ENCODE peak calls at places on chromosomes 1 and 21, in six cellular contexts. One of them, this sample, is unnamed.

GRCh38 chr21:46060596-46061061 is 37.3 kb upstream of the COL6A2 start:
- DNase-seq in glutamatergic neuron: no peak
- DNase-seq in MM.1S: no peak
- DNase-seq in mucosa of descending colon: peak; percentile 58
- DNase-seq in prostate gland: no peak
- DNase-seq in fibroblast of mammary gland: peak; percentile 100
- DNase-seq in this sample: no peak

GRCh38 chr1:69421286-69421685 is 146.4 kb upstream of the LRRC7 start:
- DNase-seq in glutamatergic neuron: no peak
- DNase-seq in MM.1S: no peak
- DNase-seq in mucosa of descending colon: no peak
- DNase-seq in prostate gland: no peak
- DNase-seq in fibroblast of mammary gland: no peak
- DNase-seq in this sample: no peak

GRCh38 chr1:205458777-205459566 is 3.1 kb upstream of the BLACAT1 start:
- DNase-seq in glutamatergic neuron: no peak
- DNase-seq in MM.1S: peak; percentile 66
- DNase-seq in mucosa of descending colon: no peak
- DNase-seq in prostate gland: no peak
- DNase-seq in fibroblast of mammary gland: peak; percentile 48
- DNase-seq in this sample: no peak

GRCh38 chr21:44556879-44557278 is 1.7 kb downstream of the KRTAP10-3 start:
- DNase-seq in glutamatergic neuron: no peak
- DNase-seq in MM.1S: no peak
- DNase-seq in mucosa of descending colon: no peak
- DNase-seq in prostate gland: no peak
- DNase-seq in fibroblast of mammary gland: no peak
- DNase-seq in this sample: no peak

GRCh38 chr1:86596253-86596652 is 49.4 kb downstream of the CLCA4 start:
- DNase-seq in glutamatergic neuron: no peak
- DNase-seq in MM.1S: no peak
- DNase-seq in mucosa of descending colon: no peak
- DNase-seq in prostate gland: no peak
- DNase-seq in fibroblast of mammary gland: no peak
- DNase-seq in this sample: no peak

GRCh38 chr1:184789899-184790298 is 35.2 kb upstream of the EDEM3 start:
- DNase-seq in glutamatergic neuron: no peak
- DNase-seq in MM.1S: no peak
- DNase-seq in mucosa of descending colon: no peak
- DNase-seq in prostate gland: no peak
- DNase-seq in fibroblast of mammary gland: peak; percentile 86
- DNase-seq in this sample: no peak

GRCh38 chr1:170670751-170671628 is 7.1 kb downstream of the PRRX1 start:
- DNase-seq in glutamatergic neuron: peak; percentile 88
- DNase-seq in MM.1S: no peak
- DNase-seq in mucosa of descending colon: peak; percentile 59
- DNase-seq in prostate gland: no peak
- DNase-seq in fibroblast of mammary gland: peak; percentile 70
- DNase-seq in this sample: no peak

GRCh38 chr1:191707288-191707687 is 451.0 kb upstream of the RGS18 start:
- DNase-seq in glutamatergic neuron: no peak
- DNase-seq in MM.1S: no peak
- DNase-seq in mucosa of descending colon: no peak
- DNase-seq in prostate gland: no peak
- DNase-seq in fibroblast of mammary gland: peak; percentile 2
- DNase-seq in this sample: no peak

GRCh38 chr1:85372683-85373446 is 92.1 kb downstream of the DDAH1 start:
- DNase-seq in glutamatergic neuron: no peak
- DNase-seq in MM.1S: no peak
- DNase-seq in mucosa of descending colon: no peak
- DNase-seq in prostate gland: peak; percentile 22
- DNase-seq in fibroblast of mammary gland: peak; percentile 41
- DNase-seq in this sample: no peak

GRCh38 chr1:108053291-108054023 is 88.5 kb upstream of the VAV3 start:
- DNase-seq in glutamatergic neuron: no peak
- DNase-seq in MM.1S: no peak
- DNase-seq in mucosa of descending colon: no peak
- DNase-seq in prostate gland: no peak
- DNase-seq in fibroblast of mammary gland: peak; percentile 92
- DNase-seq in this sample: no peak

GRCh38 chr1:200895448-200895799 is 724 bp downstream of the INAVA start:
- DNase-seq in glutamatergic neuron: no peak
- DNase-seq in MM.1S: no peak
- DNase-seq in mucosa of descending colon: no peak
- DNase-seq in prostate gland: no peak
- DNase-seq in fibroblast of mammary gland: no peak
- DNase-seq in this sample: no peak

GRCh38 chr1:38500891-38501290 is 358.7 kb downstream of the RRAGC start:
- DNase-seq in glutamatergic neuron: no peak
- DNase-seq in MM.1S: no peak
- DNase-seq in mucosa of descending colon: no peak
- DNase-seq in prostate gland: no peak
- DNase-seq in fibroblast of mammary gland: no peak
- DNase-seq in this sample: no peak

GRCh38 chr1:38505950-38506349 is 353.6 kb downstream of the RRAGC start:
- DNase-seq in glutamatergic neuron: no peak
- DNase-seq in MM.1S: no peak
- DNase-seq in mucosa of descending colon: no peak
- DNase-seq in prostate gland: no peak
- DNase-seq in fibroblast of mammary gland: no peak
- DNase-seq in this sample: no peak

GRCh38 chr1:38507563-38507962 is 352.0 kb downstream of the RRAGC start:
- DNase-seq in glutamatergic neuron: no peak
- DNase-seq in MM.1S: no peak
- DNase-seq in mucosa of descending colon: no peak
- DNase-seq in prostate gland: no peak
- DNase-seq in fibroblast of mammary gland: no peak
- DNase-seq in this sample: no peak

GRCh38 chr1:38500352-38500751 is 359.2 kb downstream of the RRAGC start:
- DNase-seq in glutamatergic neuron: peak; percentile 31
- DNase-seq in MM.1S: no peak
- DNase-seq in mucosa of descending colon: no peak
- DNase-seq in prostate gland: no peak
- DNase-seq in fibroblast of mammary gland: no peak
- DNase-seq in this sample: no peak

GRCh38 chr1:38502772-38503171 is 356.8 kb downstream of the RRAGC start:
- DNase-seq in glutamatergic neuron: peak; percentile 62
- DNase-seq in MM.1S: no peak
- DNase-seq in mucosa of descending colon: no peak
- DNase-seq in prostate gland: no peak
- DNase-seq in fibroblast of mammary gland: no peak
- DNase-seq in this sample: no peak
- TF ChIP-seq CTCF in glutamatergic neuron: no peak
- TF ChIP-seq CTCF in MM.1S: peak; percentile 24
- TF ChIP-seq CTCF in mucosa of descending colon: no peak
- TF ChIP-seq CTCF in prostate gland: no peak
- TF ChIP-seq CTCF in fibroblast of mammary gland: no peak
- TF ChIP-seq CTCF in this sample: peak; percentile 26

DNA sequence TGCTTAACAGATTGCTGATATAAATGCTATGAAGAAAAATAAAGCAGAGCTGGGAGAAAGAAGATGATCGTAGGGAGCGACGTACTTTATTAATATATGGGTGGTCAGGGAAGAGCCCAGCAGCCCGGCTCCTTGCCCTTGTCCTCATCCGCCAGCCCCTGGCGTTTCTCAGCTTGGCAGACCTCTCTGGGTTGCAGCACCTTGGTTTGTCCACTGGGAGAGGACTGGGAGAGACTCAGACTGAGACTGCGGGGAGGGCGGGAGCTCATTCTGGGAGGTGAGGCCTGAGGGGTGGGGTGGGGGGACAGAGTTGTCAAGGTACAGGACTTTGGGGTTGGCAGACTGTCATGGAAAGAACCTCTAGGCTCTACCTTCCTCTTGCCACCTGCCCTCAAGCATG is 3.3 kb upstream of the S100A3 start:
- DNase-seq in glutamatergic neuron: no peak
- DNase-seq in MM.1S: no peak
- DNase-seq in mucosa of descending colon: no peak
- DNase-seq in prostate gland: no peak
- DNase-seq in fibroblast of mammary gland: no peak
- DNase-seq in this sample: no peak
- TF ChIP-seq CTCF in glutamatergic neuron: no peak
- TF ChIP-seq CTCF in MM.1S: no peak
- TF ChIP-seq CTCF in mucosa of descending colon: no peak
- TF ChIP-seq CTCF in prostate gland: no peak
- TF ChIP-seq CTCF in fibroblast of mammary gland: no peak
- TF ChIP-seq CTCF in this sample: no peak

GRCh38 chr21:32383812-32384211 is 9.0 kb downstream of the URB1 start:
- DNase-seq in glutamatergic neuron: no peak
- DNase-seq in MM.1S: no peak
- DNase-seq in mucosa of descending colon: no peak
- DNase-seq in prostate gland: no peak
- DNase-seq in fibroblast of mammary gland: no peak
- DNase-seq in this sample: no peak
- TF ChIP-seq CTCF in glutamatergic neuron: no peak
- TF ChIP-seq CTCF in MM.1S: peak; percentile 5
- TF ChIP-seq CTCF in mucosa of descending colon: no peak
- TF ChIP-seq CTCF in prostate gland: no peak
- TF ChIP-seq CTCF in fibroblast of mammary gland: no peak
- TF ChIP-seq CTCF in this sample: no peak

GRCh38 chr1:161305872-161306519 is 3.8 kb downstream of the MPZ start:
- DNase-seq in glutamatergic neuron: peak; percentile 76
- DNase-seq in MM.1S: peak; percentile 77
- DNase-seq in mucosa of descending colon: peak; percentile 93
- DNase-seq in prostate gland: peak; percentile 83
- DNase-seq in fibroblast of mammary gland: peak; percentile 52
- DNase-seq in this sample: peak; percentile 66
- TF ChIP-seq CTCF in glutamatergic neuron: no peak
- TF ChIP-seq CTCF in MM.1S: peak; percentile 55
- TF ChIP-seq CTCF in mucosa of descending colon: peak; percentile 28
- TF ChIP-seq CTCF in prostate gland: no peak
- TF ChIP-seq CTCF in fibroblast of mammary gland: peak; percentile 28
- TF ChIP-seq CTCF in this sample: no peak

DNA sequence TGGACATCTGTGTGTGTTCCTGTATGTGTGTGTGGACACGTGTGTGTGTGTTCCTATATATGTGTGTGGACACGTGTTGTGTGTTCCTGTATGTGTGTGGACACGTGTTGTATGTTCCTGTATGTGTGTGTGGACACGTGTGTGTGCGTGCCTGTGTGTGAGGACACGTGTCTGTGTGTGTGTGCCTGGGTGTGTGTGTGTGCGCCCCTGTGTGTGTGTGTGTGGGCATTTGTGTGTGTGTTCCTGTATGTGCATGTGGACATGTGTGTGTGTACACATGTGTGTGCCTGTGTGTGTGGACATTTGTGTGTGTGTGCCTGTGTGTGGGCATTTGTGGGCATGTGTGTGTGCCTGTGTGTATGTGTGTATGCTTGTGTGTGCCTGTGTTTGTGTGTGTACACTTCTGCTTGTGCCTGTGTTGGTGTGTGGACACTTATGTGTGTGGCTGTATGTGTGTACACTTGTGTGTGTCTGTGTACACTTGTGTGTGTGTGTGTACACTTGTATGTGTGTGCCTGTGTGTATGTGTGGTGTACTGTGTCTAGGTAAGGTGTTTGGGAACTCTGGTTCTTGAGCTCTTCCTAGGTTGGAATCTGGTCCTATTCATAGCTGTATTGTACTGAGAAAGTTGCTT is 3.7 kb upstream of the IGSF21 start:
- DNase-seq in glutamatergic neuron: no peak
- DNase-seq in MM.1S: no peak
- DNase-seq in mucosa of descending colon: no peak
- DNase-seq in prostate gland: no peak
- DNase-seq in fibroblast of mammary gland: no peak
- DNase-seq in this sample: no peak
- TF ChIP-seq CTCF in glutamatergic neuron: no peak
- TF ChIP-seq CTCF in MM.1S: no peak
- TF ChIP-seq CTCF in mucosa of descending colon: no peak
- TF ChIP-seq CTCF in prostate gland: no peak
- TF ChIP-seq CTCF in fibroblast of mammary gland: no peak
- TF ChIP-seq CTCF in this sample: no peak

GRCh38 chr1:62294211-62294610 is 25.0 kb downstream of the KANK4 start:
- DNase-seq in glutamatergic neuron: no peak
- DNase-seq in MM.1S: no peak
- DNase-seq in mucosa of descending colon: no peak
- DNase-seq in prostate gland: no peak
- DNase-seq in fibroblast of mammary gland: peak; percentile 5
- DNase-seq in this sample: no peak
- TF ChIP-seq CTCF in glutamatergic neuron: no peak
- TF ChIP-seq CTCF in MM.1S: no peak
- TF ChIP-seq CTCF in mucosa of descending colon: no peak
- TF ChIP-seq CTCF in prostate gland: no peak
- TF ChIP-seq CTCF in fibroblast of mammary gland: peak; percentile 23
- TF ChIP-seq CTCF in this sample: peak; percentile 43

GRCh38 chr1:40665335-40666171 is at the start of gene RIMS3:
- DNase-seq in glutamatergic neuron: peak; percentile 93
- DNase-seq in MM.1S: peak; percentile 69
- DNase-seq in mucosa of descending colon: peak; percentile 85
- DNase-seq in prostate gland: peak; percentile 68
- DNase-seq in fibroblast of mammary gland: peak; percentile 18
- DNase-seq in this sample: peak; percentile 90
- TF ChIP-seq CTCF in glutamatergic neuron: no peak
- TF ChIP-seq CTCF in MM.1S: peak; percentile 55
- TF ChIP-seq CTCF in mucosa of descending colon: no peak
- TF ChIP-seq CTCF in prostate gland: no peak
- TF ChIP-seq CTCF in fibroblast of mammary gland: no peak
- TF ChIP-seq CTCF in this sample: peak; percentile 48

GRCh38 chr1:14112613-14113012 is 412.6 kb downstream of the PRDM2 start:
- DNase-seq in glutamatergic neuron: no peak
- DNase-seq in MM.1S: no peak
- DNase-seq in mucosa of descending colon: no peak
- DNase-seq in prostate gland: no peak
- DNase-seq in fibroblast of mammary gland: no peak
- DNase-seq in this sample: no peak

GRCh38 chr1:14115976-14116375 is 416.0 kb downstream of the PRDM2 start:
- DNase-seq in glutamatergic neuron: no peak
- DNase-seq in MM.1S: no peak
- DNase-seq in mucosa of descending colon: no peak
- DNase-seq in prostate gland: no peak
- DNase-seq in fibroblast of mammary gland: no peak
- DNase-seq in this sample: no peak

GRCh38 chr1:14111121-14111520 is 411.1 kb downstream of the PRDM2 start:
- DNase-seq in glutamatergic neuron: no peak
- DNase-seq in MM.1S: peak; percentile 57
- DNase-seq in mucosa of descending colon: no peak
- DNase-seq in prostate gland: no peak
- DNase-seq in fibroblast of mammary gland: no peak
- DNase-seq in this sample: no peak

GRCh38 chr1:14113271-14113670 is 413.3 kb downstream of the PRDM2 start:
- DNase-seq in glutamatergic neuron: no peak
- DNase-seq in MM.1S: no peak
- DNase-seq in mucosa of descending colon: no peak
- DNase-seq in prostate gland: no peak
- DNase-seq in fibroblast of mammary gland: peak; percentile 18
- DNase-seq in this sample: no peak

DNA sequence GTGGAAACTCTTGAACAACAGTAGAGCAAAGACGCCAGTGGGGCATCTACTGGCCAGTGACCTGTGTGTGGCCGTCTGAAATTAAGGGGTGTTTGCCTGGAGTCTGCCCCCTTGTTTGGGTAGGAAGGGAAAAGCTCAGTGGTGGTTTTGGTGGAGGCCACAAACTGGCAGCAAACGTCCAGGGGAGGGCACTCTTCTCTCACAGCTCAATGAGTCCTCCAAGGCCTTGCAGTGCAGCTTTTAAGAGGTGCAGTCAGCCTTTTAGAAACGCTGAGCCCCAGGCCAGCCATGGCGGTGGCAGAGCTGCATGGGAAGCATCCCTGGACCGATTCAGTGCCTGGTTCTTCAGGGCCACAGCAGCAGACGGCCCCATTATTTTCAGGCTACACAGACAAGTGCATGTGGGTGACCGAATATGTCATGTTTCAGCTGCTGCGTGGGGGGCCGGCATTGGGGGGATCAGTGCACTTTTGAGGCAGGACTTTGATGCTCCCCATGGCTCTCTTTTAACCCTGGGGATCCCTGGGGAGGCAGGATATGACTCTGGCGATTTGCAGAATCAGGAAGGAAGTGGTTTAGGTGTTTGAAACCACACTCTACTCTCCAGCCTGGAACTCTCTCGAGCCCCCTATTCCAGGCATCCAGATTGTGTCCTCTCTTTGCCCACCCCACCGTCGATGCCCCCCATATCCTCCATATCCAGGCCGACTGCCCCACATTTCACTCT is 414.0 kb downstream of the PRDM2 start:
- DNase-seq in glutamatergic neuron: peak; percentile 69
- DNase-seq in MM.1S: peak; percentile 74
- DNase-seq in mucosa of descending colon: no peak
- DNase-seq in prostate gland: peak; percentile 33
- DNase-seq in fibroblast of mammary gland: peak; percentile 63
- DNase-seq in this sample: no peak
- TF ChIP-seq CTCF in glutamatergic neuron: peak; percentile 42
- TF ChIP-seq CTCF in MM.1S: peak; percentile 92
- TF ChIP-seq CTCF in mucosa of descending colon: no peak
- TF ChIP-seq CTCF in prostate gland: peak; percentile 31
- TF ChIP-seq CTCF in fibroblast of mammary gland: peak; percentile 64
- TF ChIP-seq CTCF in this sample: peak; percentile 48

This sample was measured in D721Med.